ENCODE peak calls at places on chromosome 12, in ten cellular contexts. M is H1, Y is small intestine, R is cardiac muscle cell, D is aorta, K is esophagus squamous epithelium, U is stomach, Z is HCT116, C is fibroblast of pulmonary artery, B is AG09309. L is an unnamed sample.
A peak's percentile ranks its signal among the peaks of the same experiment; 100 is the strongest.

GRCh38 chr12:13101854-13102375 is 1.6 kb downstream of the GSG1 start:
- DNase-seq in M (no peak), D (no peak), K (no peak), C (no peak), U (no peak), R (no peak), B (no peak), Y (peak; percentile 92), Z (no peak), L (peak; percentile 77)

GRCh38 chr12:68559246-68559645 is 51.5 kb upstream of the RAP1B start:
- DNase-seq in R (no peak), Z (no peak), U (no peak), C (peak; percentile 25), D (no peak), K (no peak), B (no peak), Y (peak; percentile 39), M (no peak), L (no peak)

GRCh38 chr12:68158427-68158826 is 1.1 kb downstream of the IFNG start:
- DNase-seq in U (no peak), R (peak; percentile 28), Y (peak; percentile 33), D (no peak), B (no peak), K (no peak), C (peak; percentile 4), M (no peak), Z (peak; percentile 40), L (no peak)

GRCh38 chr12:32107376-32108267 is 975 bp downstream of the BICD1 start:
- DNase-seq in B (no peak), D (no peak), R (peak; percentile 27), Y (peak; percentile 9), K (no peak), M (no peak), Z (peak; percentile 16), U (no peak), C (peak; percentile 70), L (peak; percentile 19)

GRCh38 chr12:66194122-66194521 is 5.1 kb downstream of the IRAK3 start:
- DNase-seq in U (no peak), M (no peak), Z (no peak), C (no peak), K (no peak), Y (no peak), B (no peak), D (no peak), R (no peak), L (no peak)

GRCh38 chr12:30624009-30624408 is 71.7 kb downstream of the IPO8 start:
- DNase-seq in R (no peak), C (no peak), U (no peak), D (no peak), Y (no peak), M (no peak), K (no peak), B (no peak), Z (no peak), L (no peak)

GRCh38 chr12:6791931-6792520 is 2.7 kb downstream of the CD4 start:
- DNase-seq in B (no peak), U (no peak), R (no peak), M (no peak), Y (no peak), D (no peak), K (no peak), Z (no peak), C (no peak), L (no peak)

GRCh38 chr12:67540920-67541624 is 107.5 kb upstream of the DYRK2 start:
- DNase-seq in B (no peak), R (no peak), U (no peak), Z (no peak), D (no peak), M (no peak), K (no peak), C (no peak), Y (no peak), L (no peak)

DNA sequence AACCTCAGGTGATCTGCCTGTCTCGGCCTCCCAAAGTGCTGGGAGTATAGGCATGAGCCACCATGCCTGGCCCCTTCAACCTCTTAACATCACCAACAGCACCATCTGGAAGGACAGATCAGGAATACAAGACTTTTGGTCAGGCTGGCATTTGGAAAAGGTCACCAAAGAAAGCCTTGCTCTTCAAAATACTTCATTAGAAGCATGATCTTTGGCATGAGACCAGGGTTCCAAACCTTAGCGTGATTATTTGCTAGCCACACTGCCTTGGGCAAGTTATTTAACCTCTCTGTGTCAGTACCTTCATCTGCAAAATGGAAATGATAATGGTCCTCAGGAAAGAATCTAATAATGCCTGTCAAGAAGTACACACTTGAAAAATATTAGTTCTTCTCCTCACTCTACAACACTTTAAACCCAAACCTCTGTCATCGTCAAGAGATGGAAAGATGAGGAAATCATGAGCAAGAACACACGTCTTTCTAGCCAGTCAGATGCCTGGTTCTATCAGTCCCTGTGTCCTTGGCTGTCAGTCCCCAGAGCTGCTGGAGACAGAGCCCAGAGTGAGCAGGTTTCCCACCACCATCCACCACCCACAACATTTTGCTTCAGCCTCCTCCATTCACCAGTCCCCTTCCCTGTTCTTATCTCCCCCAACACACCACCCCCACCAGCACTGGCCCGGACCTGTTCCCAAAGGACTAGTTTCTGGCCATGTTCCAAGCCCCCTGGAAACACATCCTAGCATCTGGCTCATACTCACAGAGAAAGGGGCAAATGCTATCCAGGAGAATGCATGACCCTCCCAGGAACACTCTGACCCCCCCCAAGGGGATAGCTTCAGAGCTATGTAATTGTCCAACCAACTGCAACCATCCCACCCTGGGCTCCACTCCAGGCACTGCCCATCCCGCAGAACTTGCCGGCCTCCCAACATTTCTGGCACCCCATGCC is 2.0 kb downstream of the ADCY6 start:
- DNase-seq in B (no peak), C (peak; percentile 46), R (peak; percentile 63), Y (no peak), U (no peak), D (peak; percentile 66), Z (no peak), K (no peak), M (no peak), L (no peak)
- H3K4me3 ChIP-seq in B (peak overlapping the region; percentile 87), C (peak overlapping the region; percentile 76), R (peak overlapping the region; percentile 82), Y (peak overlapping the region; percentile 17), U (peak overlapping the region; percentile 86), D (no peak overlapping the region), Z (peak overlapping the region; percentile 80), K (peak overlapping the region; percentile 92), M (no peak overlapping the region), L (no peak overlapping the region)

DNA sequence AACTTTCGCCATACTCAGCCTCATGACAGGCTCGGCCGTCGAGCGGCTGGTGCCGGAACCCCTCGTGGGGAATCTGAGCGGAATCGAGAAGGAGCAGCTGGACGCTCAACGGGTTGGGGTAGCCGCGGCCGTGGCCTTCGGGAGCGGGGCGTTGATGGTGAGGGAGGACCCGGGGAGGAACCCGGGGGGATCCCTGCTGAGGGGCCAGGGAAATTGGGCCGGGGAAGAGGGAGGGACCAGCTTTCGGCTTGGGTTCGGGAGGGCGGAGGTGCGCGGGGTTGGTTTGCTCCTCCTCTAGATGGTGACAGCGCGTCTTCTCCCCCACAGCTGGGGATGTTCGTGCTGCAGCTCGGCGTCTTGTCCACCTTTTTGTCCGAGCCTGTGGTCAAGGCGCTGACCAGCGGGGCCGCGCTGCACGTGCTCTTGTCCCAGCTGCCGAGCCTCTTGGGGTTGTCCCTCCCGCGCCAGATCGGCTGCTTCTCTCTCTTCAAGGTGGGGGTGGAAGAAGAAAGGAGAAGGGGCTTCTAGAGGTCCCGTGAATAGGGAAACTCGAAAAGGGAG is 9.8 kb downstream of the ARHGEF25 start:
- DNase-seq in Y (no peak), R (no peak), K (no peak), C (no peak), M (no peak), U (no peak), Z (no peak), D (no peak), B (no peak), L (no peak)
- H3K4me3 ChIP-seq in Y (no peak overlapping the region), R (peak overlapping the region; percentile 27), K (peak overlapping the region; percentile 66), C (peak overlapping the region; percentile 42), M (peak overlapping the region; percentile 18), U (peak overlapping the region; percentile 58), Z (no peak overlapping the region), D (no peak overlapping the region), B (peak overlapping the region; percentile 43), L (peak overlapping the region; percentile 39)

GRCh38 chr12:69874606-69875005 is 49.6 kb downstream of the MYRFL start:
- DNase-seq in M (no peak), Z (no peak), D (no peak), C (no peak), R (no peak), Y (no peak), B (no peak), U (no peak), K (no peak), L (no peak)

GRCh38 chr12:69881771-69882170 is 56.7 kb downstream of the MYRFL start:
- DNase-seq in C (no peak), R (no peak), B (no peak), U (no peak), K (no peak), D (no peak), Z (no peak), M (no peak), Y (no peak), L (no peak)

GRCh38 chr12:69875416-69875815 is 50.4 kb downstream of the MYRFL start:
- DNase-seq in D (no peak), C (no peak), R (peak; percentile 5), K (no peak), M (no peak), B (no peak), Z (no peak), Y (no peak), U (no peak), L (no peak)

GRCh38 chr12:69880566-69880965 is 55.5 kb downstream of the MYRFL start:
- DNase-seq in B (no peak), Y (no peak), C (peak; percentile 47), Z (peak; percentile 22), M (no peak), R (no peak), D (no peak), K (no peak), U (no peak), L (no peak)

DNA sequence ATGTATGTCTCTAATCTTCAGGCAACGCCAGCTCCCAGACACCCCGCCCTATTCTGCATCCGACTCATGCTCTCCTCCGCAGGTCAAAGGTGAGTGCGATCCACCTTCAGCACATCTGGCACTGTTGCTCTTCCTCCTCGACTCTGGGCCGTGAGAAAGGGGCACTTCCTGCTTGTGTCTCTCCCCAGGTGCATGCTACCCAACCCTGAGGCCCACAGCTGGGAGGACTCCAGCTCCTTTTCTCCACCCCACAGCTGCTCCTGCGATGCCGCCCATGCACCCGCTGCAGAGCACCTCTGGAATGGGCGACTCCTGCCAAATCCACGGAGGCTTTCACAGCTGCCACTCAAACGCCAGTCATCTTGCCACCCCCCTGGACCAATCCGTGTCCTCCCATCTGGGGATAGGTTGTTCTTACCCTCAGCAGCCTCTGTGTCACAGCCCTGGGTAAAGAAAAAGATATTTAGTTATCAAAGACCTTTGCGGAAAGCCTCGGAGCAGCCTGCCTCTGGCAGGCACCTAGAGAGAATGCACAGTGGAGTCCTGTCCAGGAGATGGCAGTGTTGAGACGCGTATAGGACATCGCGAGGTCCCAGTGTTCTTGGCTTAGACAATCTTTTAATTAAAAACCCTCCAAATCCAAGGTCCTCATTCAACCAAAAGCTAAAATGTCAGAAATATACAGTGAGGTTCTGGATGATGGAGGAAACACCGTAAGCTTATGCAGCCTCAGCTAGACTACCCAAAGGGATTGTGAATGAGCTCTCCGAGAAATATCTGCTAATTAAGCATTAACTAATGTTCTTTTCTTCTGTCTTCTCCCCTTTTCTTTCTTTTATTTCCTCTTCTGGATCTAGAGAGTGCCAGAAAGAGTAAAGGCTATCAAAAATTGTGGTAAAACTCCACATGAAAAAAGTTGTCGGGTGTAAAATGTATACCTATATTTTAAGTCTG is 54.3 kb downstream of the MYRFL start:
- DNase-seq in M (no peak), R (peak; percentile 83), Y (peak; percentile 88), K (no peak), C (peak; percentile 88), Z (peak; percentile 59), B (no peak), D (peak; percentile 74), U (peak; percentile 75), L (peak; percentile 88)
- H3K4me3 ChIP-seq in M (no peak overlapping the region), R (no peak overlapping the region), Y (no peak overlapping the region), K (peak overlapping the region; percentile 46), C (peak overlapping the region; percentile 28), Z (peak overlapping the region; percentile 18), B (peak overlapping the region; percentile 4), D (no peak overlapping the region), U (peak overlapping the region; percentile 11), L (no peak overlapping the region)

DNA sequence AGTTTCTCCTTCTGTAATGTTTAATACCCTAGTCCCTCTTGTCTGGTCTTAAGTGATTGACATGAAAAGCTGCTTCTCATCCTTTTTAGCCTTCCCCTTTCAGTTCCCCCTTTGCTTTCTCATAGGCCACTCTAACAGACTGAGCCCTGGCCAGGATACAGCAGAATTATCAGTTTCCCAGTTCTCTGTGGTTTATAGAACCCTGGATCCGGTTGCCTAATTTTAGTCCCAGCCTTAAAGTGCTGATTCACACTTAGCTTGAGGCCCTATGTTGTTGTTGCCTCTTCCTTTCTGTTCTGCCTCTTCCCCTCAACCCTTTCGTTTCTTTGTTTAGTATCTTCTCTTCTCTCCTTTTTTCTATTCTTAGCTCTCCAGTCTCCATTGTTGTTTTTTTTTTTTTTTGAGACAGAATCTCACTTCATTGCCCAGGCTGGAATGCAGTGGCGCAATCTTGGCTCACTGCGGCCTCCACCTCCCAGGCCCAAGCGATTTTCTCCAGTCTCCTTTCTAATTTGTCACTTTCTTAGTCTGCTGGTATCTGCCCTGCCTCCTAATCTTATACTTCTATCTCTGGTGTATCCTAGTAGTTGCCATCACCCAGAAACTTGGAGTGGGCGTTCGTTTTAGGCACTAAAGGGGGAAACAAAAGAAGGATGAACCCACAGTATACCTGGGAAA is 2.9 kb upstream of the BIN2 start:
- DNase-seq in M (no peak), K (no peak), D (peak; percentile 64), U (no peak), C (peak; percentile 92), Y (peak; percentile 23), B (peak; percentile 74), R (no peak), Z (no peak), L (no peak)
- H3K4me3 ChIP-seq in M (no peak overlapping the region), K (no peak overlapping the region), D (no peak overlapping the region), U (no peak overlapping the region), C (no peak overlapping the region), Y (no peak overlapping the region), B (no peak overlapping the region), R (no peak overlapping the region), Z (no peak overlapping the region), L (no peak overlapping the region)